ENCODE peak calls at places on chromosome 1, in six cellular contexts. C is CD8-positive, alpha-beta T cell; Y is T follicular helper cell; E is HCEC 1CT; P is esophagus muscularis mucosa; T is WTC11. F is an unnamed sample.

GRCh38 chr1:226526801-226527595 is 21.6 kb upstream of the STUM start:
- DNase-seq in Y (no peak), E (no peak), P (no peak), T (peak), C (no peak), F (no peak)

GRCh38 chr1:201226859-201227488 is 36.4 kb downstream of the IGFN1 start:
- DNase-seq in E (no peak), P (peak), Y (no peak), C (no peak), T (no peak), F (no peak)

GRCh38 chr1:226411619-226412018 is 3.7 kb upstream of the PARP1 start:
- DNase-seq in Y (no peak), T (no peak), E (no peak), P (no peak), C (no peak), F (no peak)

GRCh38 chr1:89528382-89528780 is 3.8 kb downstream of the LRRC8B start:
- DNase-seq in P (no peak), T (no peak), Y (no peak), C (no peak), E (no peak), F (no peak)

GRCh38 chr1:67814121-67814772 is 19.0 kb downstream of the GNG12 start:
- DNase-seq in Y (no peak), E (peak), C (no peak), T (no peak), P (no peak), F (peak)

GRCh38 chr1:11534846-11535245 is 55.9 kb downstream of the DISP3 start:
- DNase-seq in E (no peak), Y (no peak), P (no peak), T (no peak), C (no peak), F (no peak)

GRCh38 chr1:197467881-197468280 is 199.8 kb downstream of the CRB1 start:
- DNase-seq in P (no peak), C (no peak), T (no peak), E (peak), Y (no peak), F (peak)

GRCh38 chr1:65762081-65762862 is 30.4 kb upstream of the PDE4B start:
- DNase-seq in Y (no peak), T (peak), P (no peak), E (peak), C (no peak), F (no peak)

GRCh38 chr1:107782192-107782845 is 182.7 kb downstream of the VAV3 start:
- DNase-seq in Y (peak), P (no peak), C (peak), T (no peak), E (peak), F (peak)